ENCODE peak calls at places on chromosomes 2 and 18, in four cellular contexts. One of them, this sample, is unnamed.

GRCh38 chr2:159411460-159411859 is 125.0 kb upstream of the WDSUB1 start:
- DNase-seq in T47D: no peak
- DNase-seq in head of caudate nucleus: no peak
- DNase-seq in AG10803: no peak
- DNase-seq in this sample: no peak

GRCh38 chr18:79460445-79461300 is 64.9 kb downstream of the NFATC1 start:
- DNase-seq in T47D: no peak
- DNase-seq in head of caudate nucleus: no peak
- DNase-seq in AG10803: peak; percentile 11
- DNase-seq in this sample: no peak

GRCh38 chr2:105431367-105432088 is 32.7 kb upstream of the FHL2 start:
- DNase-seq in T47D: peak; percentile 70
- DNase-seq in head of caudate nucleus: peak; percentile 22
- DNase-seq in AG10803: peak; percentile 44
- DNase-seq in this sample: no peak

GRCh38 chr2:9179572-9180201 is 26.9 kb upstream of the ASAP2 start:
- DNase-seq in T47D: no peak
- DNase-seq in head of caudate nucleus: no peak
- DNase-seq in AG10803: peak; percentile 89
- DNase-seq in this sample: no peak

GRCh38 chr2:236093134-236093533 is 75.1 kb downstream of the GBX2 start:
- DNase-seq in T47D: no peak
- DNase-seq in head of caudate nucleus: no peak
- DNase-seq in AG10803: no peak
- DNase-seq in this sample: no peak

GRCh38 chr2:95315801-95316411 is 18.8 kb downstream of the KCNIP3 start:
- DNase-seq in T47D: no peak
- DNase-seq in head of caudate nucleus: no peak
- DNase-seq in AG10803: peak; percentile 91
- DNase-seq in this sample: no peak

GRCh38 chr2:31406593-31407385 is 7.8 kb downstream of the XDH start:
- DNase-seq in T47D: no peak
- DNase-seq in head of caudate nucleus: no peak
- DNase-seq in AG10803: no peak
- DNase-seq in this sample: no peak

GRCh38 chr2:99851091-99851490 is 291.3 kb downstream of the AFF3 start:
- DNase-seq in T47D: no peak
- DNase-seq in head of caudate nucleus: no peak
- DNase-seq in AG10803: no peak
- DNase-seq in this sample: no peak

GRCh38 chr2:25794544-25795276 is 83.6 kb downstream of the ASXL2 start:
- DNase-seq in T47D: no peak
- DNase-seq in head of caudate nucleus: no peak
- DNase-seq in AG10803: no peak
- DNase-seq in this sample: no peak

GRCh38 chr2:189253841-189254240 is 74.3 kb upstream of the COL5A2 start:
- DNase-seq in T47D: no peak
- DNase-seq in head of caudate nucleus: no peak
- DNase-seq in AG10803: no peak
- DNase-seq in this sample: no peak

GRCh38 chr2:20589975-20590703 is 60.8 kb downstream of the HS1BP3 start:
- DNase-seq in T47D: no peak
- DNase-seq in head of caudate nucleus: peak; percentile 10
- DNase-seq in AG10803: no peak
- DNase-seq in this sample: no peak

This sample was measured in effector memory CD4-positive, alpha-beta T cell.